ENCODE peak calls at places on chromosomes 11 and 22, in eight cellular contexts. One of them, this sample, is unnamed.

GRCh38 chr22:48952256-48953102 is 875.2 kb downstream of the BRD1 start:
- DNase-seq in stomach: peak
- DNase-seq in fibroblast of lung: no peak
- DNase-seq in psoas muscle: no peak
- DNase-seq in cardiac fibroblast: no peak
- DNase-seq in heart right ventricle: no peak
- DNase-seq in AG04450: no peak
- DNase-seq in GM12864: no peak
- DNase-seq in this sample: no peak

GRCh38 chr11:133164986-133165385 is 367.3 kb downstream of the OPCML start:
- DNase-seq in heart right ventricle: no peak
- DNase-seq in fibroblast of lung: no peak
- DNase-seq in GM12864: no peak
- DNase-seq in AG04450: no peak
- DNase-seq in cardiac fibroblast: no peak
- DNase-seq in stomach: no peak
- DNase-seq in psoas muscle: no peak
- DNase-seq in this sample: no peak

GRCh38 chr11:101226617-101227016 is 97.0 kb upstream of the PGR start:
- DNase-seq in cardiac fibroblast: no peak
- DNase-seq in fibroblast of lung: no peak
- DNase-seq in stomach: no peak
- DNase-seq in AG04450: no peak
- DNase-seq in GM12864: no peak
- DNase-seq in heart right ventricle: no peak
- DNase-seq in psoas muscle: no peak
- DNase-seq in this sample: no peak

GRCh38 chr11:111557425-111558111 is 17.0 kb downstream of the LAYN start:
- DNase-seq in AG04450: peak
- DNase-seq in stomach: no peak
- DNase-seq in cardiac fibroblast: peak
- DNase-seq in GM12864: no peak
- DNase-seq in psoas muscle: no peak
- DNase-seq in heart right ventricle: no peak
- DNase-seq in fibroblast of lung: peak
- DNase-seq in this sample: no peak

GRCh38 chr22:40107756-40108437 is 69.8 kb upstream of the TNRC6B start:
- DNase-seq in cardiac fibroblast: peak
- DNase-seq in psoas muscle: no peak
- DNase-seq in fibroblast of lung: no peak
- DNase-seq in AG04450: no peak
- DNase-seq in stomach: peak
- DNase-seq in heart right ventricle: no peak
- DNase-seq in GM12864: no peak
- DNase-seq in this sample: peak

GRCh38 chr11:2436521-2437031 is 7.7 kb downstream of the TRPM5 start:
- DNase-seq in AG04450: no peak
- DNase-seq in GM12864: no peak
- DNase-seq in heart right ventricle: no peak
- DNase-seq in fibroblast of lung: no peak
- DNase-seq in stomach: no peak
- DNase-seq in cardiac fibroblast: no peak
- DNase-seq in psoas muscle: peak
- DNase-seq in this sample: no peak

GRCh38 chr11:47062736-47063135 is 113.9 kb downstream of the ARFGAP2 start:
- DNase-seq in psoas muscle: no peak
- DNase-seq in AG04450: no peak
- DNase-seq in stomach: no peak
- DNase-seq in cardiac fibroblast: no peak
- DNase-seq in heart right ventricle: no peak
- DNase-seq in GM12864: no peak
- DNase-seq in fibroblast of lung: no peak
- DNase-seq in this sample: no peak

GRCh38 chr22:17072877-17073276 is 11.9 kb upstream of the IL17RA start:
- DNase-seq in GM12864: no peak
- DNase-seq in psoas muscle: no peak
- DNase-seq in fibroblast of lung: no peak
- DNase-seq in AG04450: no peak
- DNase-seq in heart right ventricle: no peak
- DNase-seq in cardiac fibroblast: no peak
- DNase-seq in stomach: no peak
- DNase-seq in this sample: no peak

GRCh38 chr11:66529069-66529468 is 16.8 kb downstream of the ZDHHC24 start:
- DNase-seq in cardiac fibroblast: no peak
- DNase-seq in heart right ventricle: no peak
- DNase-seq in stomach: no peak
- DNase-seq in fibroblast of lung: no peak
- DNase-seq in psoas muscle: no peak
- DNase-seq in AG04450: no peak
- DNase-seq in GM12864: no peak
- DNase-seq in this sample: no peak

GRCh38 chr11:6682936-6683861 is at the start of gene MRPL17:
- DNase-seq in GM12864: peak
- DNase-seq in stomach: peak
- DNase-seq in cardiac fibroblast: peak
- DNase-seq in psoas muscle: peak
- DNase-seq in heart right ventricle: peak
- DNase-seq in fibroblast of lung: peak
- DNase-seq in AG04450: peak
- DNase-seq in this sample: peak

GRCh38 chr11:117807482-117808272 is 10.7 kb upstream of the DSCAML1 start:
- DNase-seq in fibroblast of lung: peak
- DNase-seq in cardiac fibroblast: peak
- DNase-seq in heart right ventricle: peak
- DNase-seq in psoas muscle: peak
- DNase-seq in stomach: peak
- DNase-seq in GM12864: no peak
- DNase-seq in AG04450: peak
- DNase-seq in this sample: no peak

GRCh38 chr11:85889676-85890579 is 34.7 kb downstream of the CCDC83 start:
- DNase-seq in heart right ventricle: no peak
- DNase-seq in cardiac fibroblast: peak
- DNase-seq in AG04450: no peak
- DNase-seq in stomach: no peak
- DNase-seq in fibroblast of lung: peak
- DNase-seq in GM12864: no peak
- DNase-seq in psoas muscle: no peak
- DNase-seq in this sample: peak

GRCh38 chr11:35237860-35238715 is 99.1 kb downstream of the CD44 start:
- DNase-seq in fibroblast of lung: peak
- DNase-seq in cardiac fibroblast: peak
- DNase-seq in GM12864: peak
- DNase-seq in AG04450: no peak
- DNase-seq in psoas muscle: no peak
- DNase-seq in stomach: peak
- DNase-seq in heart right ventricle: no peak
- DNase-seq in this sample: no peak

GRCh38 chr11:86553322-86553721 is 119.1 kb downstream of the ME3 start:
- DNase-seq in cardiac fibroblast: no peak
- DNase-seq in psoas muscle: no peak
- DNase-seq in heart right ventricle: no peak
- DNase-seq in fibroblast of lung: no peak
- DNase-seq in stomach: no peak
- DNase-seq in AG04450: no peak
- DNase-seq in GM12864: no peak
- DNase-seq in this sample: no peak

DNA sequence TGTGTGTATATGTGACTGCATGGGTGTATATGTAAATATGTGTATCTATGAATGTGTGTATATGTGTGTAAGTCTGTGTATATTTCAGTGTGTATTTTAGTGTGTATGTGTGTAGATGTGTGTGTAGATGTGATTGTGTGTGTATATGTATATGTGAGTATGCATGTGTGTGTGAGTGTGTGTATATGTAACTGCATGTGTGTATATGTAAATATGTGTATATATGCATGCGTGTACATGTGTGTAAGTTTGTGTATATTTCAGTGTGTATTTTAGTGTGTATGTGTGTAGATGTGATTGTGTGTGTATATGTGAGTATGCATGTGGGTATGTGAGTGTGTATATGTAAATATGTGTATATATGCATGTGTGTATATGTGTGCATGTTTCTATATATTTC is 169.9 kb downstream of the MN1 start:
- DNase-seq in heart right ventricle: no peak
- DNase-seq in psoas muscle: no peak
- DNase-seq in cardiac fibroblast: no peak
- DNase-seq in stomach: no peak
- DNase-seq in GM12864: no peak
- DNase-seq in AG04450: no peak
- DNase-seq in fibroblast of lung: no peak
- DNase-seq in this sample: no peak
- TF ChIP-seq CTCF in heart right ventricle: no peak
- TF ChIP-seq CTCF in psoas muscle: no peak
- TF ChIP-seq CTCF in cardiac fibroblast: no peak
- TF ChIP-seq CTCF in stomach: no peak
- TF ChIP-seq CTCF in GM12864: no peak
- TF ChIP-seq CTCF in AG04450: no peak
- TF ChIP-seq CTCF in fibroblast of lung: no peak
- TF ChIP-seq CTCF in this sample: no peak

DNA sequence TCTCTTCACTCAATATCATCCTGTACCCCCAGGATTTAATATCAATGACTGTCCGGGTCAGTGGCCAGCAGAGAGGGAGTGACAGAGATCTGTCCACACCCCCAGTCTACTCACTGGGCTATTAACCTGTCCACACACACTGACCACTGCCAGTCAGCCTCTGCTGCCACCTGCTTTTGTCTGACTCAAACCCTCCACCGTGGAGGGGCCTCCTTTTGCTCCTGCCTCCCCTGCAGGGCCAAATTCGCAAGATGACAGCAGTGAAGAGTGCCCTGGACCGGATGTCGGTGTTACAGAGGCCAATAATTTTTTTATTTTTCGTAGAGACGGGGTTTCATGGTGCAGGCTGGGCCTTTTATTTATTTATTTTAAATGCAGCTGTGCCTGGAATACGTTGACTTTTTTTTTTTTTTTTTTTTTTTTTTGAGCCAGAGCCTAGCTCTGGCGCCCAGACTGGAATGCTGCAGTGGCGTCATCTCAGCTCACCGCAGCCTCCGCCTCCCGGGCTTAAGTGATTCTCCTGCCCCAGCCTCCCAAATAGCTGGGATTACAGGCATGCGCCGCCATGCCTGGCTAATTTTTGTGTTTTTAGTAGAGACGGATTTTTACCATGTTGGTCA is 5.1 kb downstream of the PDXP start:
- DNase-seq in GM12864: no peak
- DNase-seq in stomach: no peak
- DNase-seq in heart right ventricle: no peak
- DNase-seq in fibroblast of lung: no peak
- DNase-seq in psoas muscle: peak
- DNase-seq in cardiac fibroblast: no peak
- DNase-seq in AG04450: no peak
- DNase-seq in this sample: no peak
- H3K4me3 ChIP-seq in GM12864: no peak
- H3K4me3 ChIP-seq in stomach: no peak
- H3K4me3 ChIP-seq in heart right ventricle: no peak
- H3K4me3 ChIP-seq in fibroblast of lung: no peak
- H3K4me3 ChIP-seq in psoas muscle: no peak
- H3K4me3 ChIP-seq in cardiac fibroblast: no peak
- H3K4me3 ChIP-seq in AG04450: no peak
- H3K4me3 ChIP-seq in this sample: no peak

DNA sequence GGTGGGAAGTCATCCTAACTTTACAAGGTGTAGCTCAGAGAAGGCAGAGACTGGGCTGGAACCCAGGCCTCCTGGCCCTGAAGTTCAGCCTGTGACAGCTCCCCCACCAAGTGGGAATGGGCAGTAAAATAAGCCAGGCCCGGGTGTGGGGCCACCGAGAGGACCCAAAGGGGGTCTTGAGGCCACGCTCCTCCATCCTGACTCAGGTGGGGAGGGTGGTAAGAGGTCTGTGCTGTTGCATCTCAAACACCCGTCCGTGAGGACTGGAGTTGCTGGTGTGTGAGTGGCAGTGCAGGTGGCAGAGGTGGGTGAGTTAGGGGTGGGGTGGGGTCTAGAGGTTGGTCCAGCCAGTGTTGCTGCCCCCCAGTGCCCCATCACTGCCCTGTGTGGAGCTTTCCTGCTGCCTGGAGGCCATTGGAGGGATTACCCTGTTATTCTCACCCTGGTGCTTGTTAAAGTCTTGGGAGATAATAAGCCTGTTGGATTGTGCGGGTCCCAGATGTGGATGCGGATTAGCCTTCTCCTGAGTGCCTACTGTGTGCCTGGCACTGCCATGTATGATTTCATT is 12.7 kb downstream of the SERPINH1 start:
- DNase-seq in GM12864: no peak
- DNase-seq in fibroblast of lung: no peak
- DNase-seq in stomach: no peak
- DNase-seq in psoas muscle: no peak
- DNase-seq in AG04450: no peak
- DNase-seq in cardiac fibroblast: no peak
- DNase-seq in heart right ventricle: no peak
- DNase-seq in this sample: no peak
- TF ChIP-seq CTCF in GM12864: no peak
- TF ChIP-seq CTCF in fibroblast of lung: peak
- TF ChIP-seq CTCF in stomach: no peak
- TF ChIP-seq CTCF in psoas muscle: no peak
- TF ChIP-seq CTCF in AG04450: peak
- TF ChIP-seq CTCF in cardiac fibroblast: peak
- TF ChIP-seq CTCF in heart right ventricle: peak
- TF ChIP-seq CTCF in this sample: peak

GRCh38 chr11:4454031-4454430 is 4.9 kb downstream of the OR52K2 start:
- DNase-seq in stomach: no peak
- DNase-seq in fibroblast of lung: no peak
- DNase-seq in heart right ventricle: no peak
- DNase-seq in psoas muscle: no peak
- DNase-seq in GM12864: no peak
- DNase-seq in cardiac fibroblast: no peak
- DNase-seq in AG04450: no peak
- DNase-seq in this sample: no peak
- H3K4me3 ChIP-seq in stomach: no peak
- H3K4me3 ChIP-seq in fibroblast of lung: no peak
- H3K4me3 ChIP-seq in heart right ventricle: no peak
- H3K4me3 ChIP-seq in psoas muscle: no peak
- H3K4me3 ChIP-seq in GM12864: no peak
- H3K4me3 ChIP-seq in cardiac fibroblast: no peak
- H3K4me3 ChIP-seq in AG04450: no peak
- H3K4me3 ChIP-seq in this sample: no peak

GRCh38 chr11:17846852-17847453 is 112.4 kb downstream of the KCNC1 start:
- DNase-seq in AG04450: no peak
- DNase-seq in psoas muscle: peak
- DNase-seq in stomach: no peak
- DNase-seq in GM12864: peak
- DNase-seq in heart right ventricle: no peak
- DNase-seq in cardiac fibroblast: peak
- DNase-seq in fibroblast of lung: peak
- DNase-seq in this sample: peak
- TF ChIP-seq CTCF in AG04450: peak
- TF ChIP-seq CTCF in psoas muscle: peak
- TF ChIP-seq CTCF in stomach: no peak
- TF ChIP-seq CTCF in GM12864: peak
- TF ChIP-seq CTCF in heart right ventricle: peak
- TF ChIP-seq CTCF in cardiac fibroblast: peak
- TF ChIP-seq CTCF in fibroblast of lung: peak
- TF ChIP-seq CTCF in this sample: peak

This sample was measured in epithelial cell of proximal tubule.